ENCODE peak calls at places on chromosomes 5 and 9, in four cellular contexts. U is right cardiac atrium, L is lower lobe of right lung, F is Peyer's patch. R is an unnamed sample.

GRCh38 chr5:168736201-168736940 is 157.2 kb upstream of the PANK3 start:
- DNase-seq in U (peak; percentile 82), L (no peak), F (no peak), R (no peak)

GRCh38 chr5:163489745-163490075 is 15.7 kb upstream of the MAT2B start:
- DNase-seq in U (no peak), L (no peak), F (no peak), R (no peak)

GRCh38 chr5:145943674-145944121 is 7.3 kb downstream of the SH3RF2 start:
- DNase-seq in U (no peak), L (peak; percentile 48), F (peak; percentile 69), R (no peak)

GRCh38 chr5:145574889-145575573 is 260.1 kb downstream of the PRELID2 start:
- DNase-seq in U (no peak), L (no peak), F (no peak), R (no peak)

GRCh38 chr5:145536133-145536532 is 299.0 kb downstream of the PRELID2 start:
- DNase-seq in U (no peak), L (no peak), F (no peak), R (no peak)

GRCh38 chr9:2336055-2336454 is 285.5 kb upstream of the VLDLR start:
- DNase-seq in U (no peak), L (no peak), F (no peak), R (no peak)

GRCh38 chr5:14424011-14424685 is 157.4 kb upstream of the OTULINL start:
- DNase-seq in U (no peak), L (no peak), F (no peak), R (no peak)

GRCh38 chr5:16557477-16557876 is 59.3 kb downstream of the RETREG1 start:
- DNase-seq in U (no peak), L (no peak), F (no peak), R (no peak)

GRCh38 chr5:122755740-122756139 is 19.1 kb upstream of the SNX2 start:
- DNase-seq in U (no peak), L (no peak), F (no peak), R (no peak)

GRCh38 chr5:62206150-62206829 is 99.7 kb upstream of the KIF2A start:
- DNase-seq in U (no peak), L (no peak), F (no peak), R (no peak)

GRCh38 chr9:133821606-133822438 is 83.7 kb upstream of the SARDH start:
- DNase-seq in U (peak; percentile 15), L (no peak), F (peak; percentile 62), R (no peak)

GRCh38 chr9:72807765-72808445 is 144.9 kb downstream of the ALDH1A1 start:
- DNase-seq in U (no peak), L (no peak), F (no peak), R (no peak)

GRCh38 chr9:36802171-36802920 is 229.7 kb downstream of the MELK start:
- DNase-seq in U (no peak), L (no peak), F (no peak), R (no peak)

GRCh38 chr5:65623482-65623881 is 651 bp downstream of the TRIM23 start:
- DNase-seq in U (no peak), L (no peak), F (no peak), R (no peak)

GRCh38 chr5:78908173-78908901 is 76.8 kb downstream of the ARSB start:
- DNase-seq in U (peak; percentile 83), L (peak; percentile 43), F (peak; percentile 55), R (no peak)

GRCh38 chr9:14783358-14783757 is 60.8 kb upstream of the CER1 start:
- DNase-seq in U (no peak), L (no peak), F (no peak), R (no peak)

GRCh38 chr5:68334550-68334880 is 119.0 kb downstream of the PIK3R1 start:
- DNase-seq in U (no peak), L (no peak), F (no peak), R (no peak)

GRCh38 chr5:170306381-170306790 is 8.8 kb upstream of the LCP2 start:
- DNase-seq in U (peak; percentile 75), L (no peak), F (no peak), R (no peak)

GRCh38 chr9:72309366-72310133 is 55.5 kb downstream of the ZFAND5 start:
- DNase-seq in U (no peak), L (no peak), F (no peak), R (no peak)

GRCh38 chr9:110148384-110148783 is 59.6 kb downstream of the C9orf152 start:
- DNase-seq in U (no peak), L (no peak), F (peak; percentile 60), R (no peak)

DNA sequence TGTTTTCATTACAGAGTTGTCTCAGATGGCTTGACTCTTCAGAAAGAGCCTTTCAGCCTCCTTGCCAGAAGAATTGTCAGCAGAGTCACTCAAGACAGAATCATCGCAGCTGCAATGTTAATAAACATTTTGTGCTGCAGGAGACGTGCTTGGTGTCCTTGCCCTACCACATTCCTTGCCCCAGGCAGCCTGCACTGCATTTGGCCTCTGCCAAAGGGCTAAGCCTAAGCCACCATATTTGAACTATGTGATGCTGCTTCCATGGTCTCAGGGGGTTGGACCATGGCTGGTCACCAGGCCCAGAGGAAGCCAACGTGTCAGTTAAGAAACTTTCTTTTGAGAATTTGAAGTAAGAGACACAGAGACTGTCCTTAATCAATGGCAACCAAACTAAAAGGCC is 145.4 kb downstream of the ACTL7B start:
- DNase-seq in U (no peak), L (no peak), F (no peak), R (no peak)
- H3K9me3 ChIP-seq in U (no peaks in the 10 kb centered on the region), L (no peaks in the 10 kb centered on the region), F (no peaks in the 10 kb centered on the region), R (no peaks in the 10 kb centered on the region)

DNA sequence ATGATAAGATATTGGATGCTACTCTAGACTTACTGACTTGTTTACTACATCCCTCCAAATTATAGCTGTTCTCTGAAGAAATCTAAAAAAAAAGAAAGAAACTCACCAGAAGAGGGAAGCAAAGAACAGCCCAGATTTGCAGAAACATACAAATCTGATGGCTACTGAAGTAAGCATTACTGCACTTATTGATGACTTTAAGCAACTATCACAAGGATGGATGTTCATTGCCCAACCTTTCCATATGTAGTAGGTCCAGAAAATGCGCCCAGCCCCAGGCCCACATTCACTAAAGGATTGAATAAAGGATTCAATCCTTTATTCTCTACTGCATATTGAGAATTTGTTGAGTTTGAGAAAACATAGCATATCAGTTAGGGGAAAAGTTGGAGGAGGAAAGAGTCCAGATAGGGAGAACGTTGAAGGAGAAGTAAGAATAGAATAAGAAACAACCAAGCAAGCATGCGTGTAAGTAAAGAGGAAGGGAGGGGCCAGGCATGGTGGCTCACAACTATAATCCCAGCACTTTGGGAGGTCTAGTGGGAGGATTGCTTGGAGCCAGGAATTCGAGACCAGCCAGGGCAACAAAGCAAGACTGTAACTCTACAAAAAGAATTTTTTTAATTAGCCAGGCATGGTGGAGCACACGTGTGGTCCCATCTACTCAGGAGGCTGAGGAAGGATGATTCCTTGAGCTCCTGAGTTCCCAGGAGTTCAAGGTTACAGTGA is 33.8 kb upstream of the DTWD2 start:
- DNase-seq in U (no peak), L (no peak), F (no peak), R (peak; percentile 20)
- H3K27ac ChIP-seq in U (no peak overlapping the region), L (no peak overlapping the region), F (no peak overlapping the region), R (no peak overlapping the region)

DNA sequence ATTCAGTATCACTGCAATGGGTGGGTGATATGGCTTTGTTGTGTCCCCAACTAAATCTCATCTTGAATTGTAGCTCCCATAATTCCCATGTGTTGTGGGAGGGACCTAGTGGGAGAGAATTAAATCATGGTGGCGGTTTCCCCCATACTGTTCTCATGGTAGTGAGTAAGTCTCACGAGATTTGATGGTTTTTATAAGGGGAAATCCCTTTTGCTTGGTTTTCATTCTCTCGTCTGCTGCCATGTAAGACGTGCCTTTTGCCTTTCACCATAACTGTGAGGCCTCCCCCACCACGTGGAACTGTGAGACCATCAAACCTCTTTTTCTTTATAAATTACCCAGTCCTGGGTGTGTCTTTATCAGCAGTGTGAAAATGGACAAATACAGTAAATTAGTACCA is 9.5 kb upstream of the NANS start:
- DNase-seq in U (no peak), L (no peak), F (no peak), R (no peak)
- H3K4me3 ChIP-seq in U (no peak overlapping the region), L (no peak overlapping the region), F (no peak overlapping the region), R (no peak overlapping the region)

DNA sequence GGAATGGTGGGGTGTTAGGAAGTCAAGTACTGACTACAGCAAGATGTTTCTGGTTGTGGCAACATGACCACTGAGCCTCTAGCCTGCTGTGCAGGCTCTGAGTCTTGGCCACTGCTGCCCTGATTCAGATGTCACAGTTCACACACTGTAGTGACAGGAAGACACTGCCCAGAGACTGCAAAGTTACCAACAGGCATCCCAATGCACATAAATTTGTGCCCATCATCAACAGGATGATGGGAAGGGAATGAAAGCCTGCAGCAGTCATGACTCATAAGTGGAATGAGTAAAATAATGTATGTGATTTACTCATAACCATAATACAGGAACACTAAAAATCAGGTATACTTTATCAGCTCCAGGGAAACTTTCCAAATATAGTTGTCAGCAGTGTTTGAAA is 251.6 kb upstream of the HAPLN1 start:
- DNase-seq in U (no peak), L (no peak), F (no peak), R (no peak)
- H3K9me3 ChIP-seq in U (no peaks in the 10 kb centered on the region), L (no peaks in the 10 kb centered on the region), F (no peaks in the 10 kb centered on the region), R (no peaks in the 10 kb centered on the region)

GRCh38 chr5:95858023-95858461 is 35.5 kb upstream of the GLRX start:
- DNase-seq in U (peak; percentile 74), L (no peak), F (no peak), R (no peak)
- H3K27ac ChIP-seq in U (peak overlapping the region; percentile 90), L (peak overlapping the region; percentile 80), F (peak overlapping the region; percentile 83), R (no peak overlapping the region)

GRCh38 chr5:77631166-77631582 is 7.3 kb downstream of the OTP start:
- DNase-seq in U (no peak), L (no peak), F (no peak), R (no peak)
- H3K4me3 ChIP-seq in U (peak overlapping the region; percentile 31), L (peak overlapping the region; percentile 53), F (peak overlapping the region; percentile 51), R (peak overlapping the region; percentile 22)

DNA sequence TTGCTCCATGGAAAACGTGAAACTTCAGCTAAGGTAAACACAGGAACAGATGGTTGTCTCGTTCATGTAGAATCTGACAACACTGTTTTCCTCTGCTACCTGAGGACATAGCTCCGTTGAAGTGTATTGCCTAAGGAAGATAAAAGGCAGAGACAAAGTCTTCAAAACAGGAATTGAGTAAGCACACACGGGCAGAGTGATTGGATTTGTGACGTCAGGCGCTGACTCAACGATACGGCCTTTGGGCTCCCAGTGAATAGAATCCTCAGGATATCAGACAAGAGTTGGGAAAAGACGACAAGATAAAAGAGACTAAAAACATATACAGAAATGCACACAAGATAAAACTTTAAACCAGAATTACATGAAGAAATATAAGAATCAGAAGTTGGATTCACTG is 787.1 kb upstream of the CTNND2 start:
- DNase-seq in U (no peak), L (no peak), F (no peak), R (no peak)
- H3K9me3 ChIP-seq in U (peaks cover 2% of the 10 kb centered on the region), L (no peaks in the 10 kb centered on the region), F (no peaks in the 10 kb centered on the region), R (no peaks in the 10 kb centered on the region)

GRCh38 chr5:140964356-140964755 is 1.9 kb upstream of the PCDHAC2 start:
- DNase-seq in U (no peak), L (no peak), F (no peak), R (no peak)

GRCh38 chr5:140967226-140967893 is 1.1 kb downstream of the PCDHAC2 start:
- DNase-seq in U (no peak), L (no peak), F (no peak), R (no peak)

GRCh38 chr5:140966293-140967225 is at the start of gene PCDHAC2:
- DNase-seq in U (peak; percentile 53), L (peak; percentile 70), F (no peak), R (no peak)

GRCh38 chr5:140962190-140962589 is 4.1 kb upstream of the PCDHAC2 start:
- DNase-seq in U (no peak), L (no peak), F (no peak), R (no peak)

GRCh38 chr5:140965905-140966292 is 377 bp upstream of the PCDHAC2 start:
- DNase-seq in U (no peak), L (no peak), F (no peak), R (no peak)
- H3K27ac ChIP-seq in U (no peak overlapping the region), L (peak overlapping the region; percentile 76), F (no peak overlapping the region), R (no peak overlapping the region)